ENCODE peak calls at places on chromosomes 1 and 21, in nine cellular contexts. One of them, this sample, is unnamed. For H3K4me1, the result is how much of the 10 kb centered on the place peaks cover.

GRCh38 chr1:66313446-66313845 is 220.5 kb upstream of the SGIP1 start:
- DNase-seq in A549: no peak
- DNase-seq in body of pancreas: no peak
- DNase-seq in IMR-90: no peak
- DNase-seq in heart left ventricle: no peak
- DNase-seq in sigmoid colon: no peak
- DNase-seq in stomach: no peak
- DNase-seq in HCT116: no peak
- DNase-seq in adrenal gland: no peak
- DNase-seq in this sample: no peak

GRCh38 chr1:241976264-241976663 is 18.7 kb downstream of the BECN2 start:
- DNase-seq in A549: no peak
- DNase-seq in body of pancreas: no peak
- DNase-seq in IMR-90: no peak
- DNase-seq in heart left ventricle: no peak
- DNase-seq in sigmoid colon: no peak
- DNase-seq in stomach: no peak
- DNase-seq in HCT116: no peak
- DNase-seq in adrenal gland: no peak
- DNase-seq in this sample: no peak

GRCh38 chr1:172654535-172654934 is 4.4 kb upstream of the FASLG start:
- DNase-seq in A549: peak
- DNase-seq in body of pancreas: no peak
- DNase-seq in IMR-90: peak
- DNase-seq in heart left ventricle: no peak
- DNase-seq in sigmoid colon: no peak
- DNase-seq in stomach: no peak
- DNase-seq in HCT116: no peak
- DNase-seq in adrenal gland: no peak
- DNase-seq in this sample: no peak

GRCh38 chr1:167158813-167159275 is 61.8 kb upstream of the POU2F1 start:
- DNase-seq in A549: no peak
- DNase-seq in body of pancreas: no peak
- DNase-seq in IMR-90: no peak
- DNase-seq in heart left ventricle: no peak
- DNase-seq in sigmoid colon: no peak
- DNase-seq in stomach: no peak
- DNase-seq in HCT116: no peak
- DNase-seq in adrenal gland: no peak
- DNase-seq in this sample: no peak

GRCh38 chr1:227917081-227917950 is 30.4 kb downstream of the WNT9A start:
- DNase-seq in A549: no peak
- DNase-seq in body of pancreas: no peak
- DNase-seq in IMR-90: no peak
- DNase-seq in heart left ventricle: no peak
- DNase-seq in sigmoid colon: no peak
- DNase-seq in stomach: no peak
- DNase-seq in HCT116: no peak
- DNase-seq in adrenal gland: no peak
- DNase-seq in this sample: no peak

GRCh38 chr1:230502306-230502705 is 76.2 kb upstream of the PGBD5 start:
- DNase-seq in A549: no peak
- DNase-seq in body of pancreas: no peak
- DNase-seq in IMR-90: no peak
- DNase-seq in heart left ventricle: no peak
- DNase-seq in sigmoid colon: no peak
- DNase-seq in stomach: no peak
- DNase-seq in HCT116: no peak
- DNase-seq in adrenal gland: no peak
- DNase-seq in this sample: no peak

GRCh38 chr1:24900985-24901781 is 28.9 kb downstream of the RUNX3 start:
- DNase-seq in A549: no peak
- DNase-seq in body of pancreas: no peak
- DNase-seq in IMR-90: no peak
- DNase-seq in heart left ventricle: no peak
- DNase-seq in sigmoid colon: no peak
- DNase-seq in stomach: peak
- DNase-seq in HCT116: no peak
- DNase-seq in adrenal gland: no peak
- DNase-seq in this sample: no peak

GRCh38 chr1:35568975-35569395 is 4.1 kb upstream of the TFAP2E start:
- DNase-seq in A549: peak
- DNase-seq in body of pancreas: peak
- DNase-seq in IMR-90: peak
- DNase-seq in heart left ventricle: peak
- DNase-seq in sigmoid colon: peak
- DNase-seq in stomach: peak
- DNase-seq in HCT116: peak
- DNase-seq in adrenal gland: peak
- DNase-seq in this sample: no peak

GRCh38 chr21:41783476-41784150 is 16.8 kb upstream of the RIPK4 start:
- DNase-seq in A549: peak
- DNase-seq in body of pancreas: peak
- DNase-seq in IMR-90: no peak
- DNase-seq in heart left ventricle: no peak
- DNase-seq in sigmoid colon: no peak
- DNase-seq in stomach: peak
- DNase-seq in HCT116: peak
- DNase-seq in adrenal gland: no peak
- DNase-seq in this sample: no peak

GRCh38 chr1:205812271-205812877 is 624 bp downstream of the SLC41A1 start:
- DNase-seq in A549: no peak
- DNase-seq in body of pancreas: no peak
- DNase-seq in IMR-90: peak
- DNase-seq in heart left ventricle: no peak
- DNase-seq in sigmoid colon: peak
- DNase-seq in stomach: no peak
- DNase-seq in HCT116: no peak
- DNase-seq in adrenal gland: peak
- DNase-seq in this sample: peak

GRCh38 chr1:17731460-17731859 is 23.7 kb upstream of the ACTL8 start:
- DNase-seq in A549: no peak
- DNase-seq in body of pancreas: no peak
- DNase-seq in IMR-90: peak
- DNase-seq in heart left ventricle: no peak
- DNase-seq in sigmoid colon: no peak
- DNase-seq in stomach: no peak
- DNase-seq in HCT116: no peak
- DNase-seq in adrenal gland: no peak
- DNase-seq in this sample: no peak

GRCh38 chr1:51840743-51841461 is 37.6 kb downstream of the NRDC start:
- DNase-seq in A549: no peak
- DNase-seq in body of pancreas: no peak
- DNase-seq in IMR-90: no peak
- DNase-seq in heart left ventricle: no peak
- DNase-seq in sigmoid colon: no peak
- DNase-seq in stomach: no peak
- DNase-seq in HCT116: no peak
- DNase-seq in adrenal gland: no peak
- DNase-seq in this sample: no peak

GRCh38 chr1:186950547-186950946 is 121.8 kb downstream of the PLA2G4A start:
- DNase-seq in A549: peak
- DNase-seq in body of pancreas: no peak
- DNase-seq in IMR-90: peak
- DNase-seq in heart left ventricle: no peak
- DNase-seq in sigmoid colon: no peak
- DNase-seq in stomach: no peak
- DNase-seq in HCT116: peak
- DNase-seq in adrenal gland: no peak
- DNase-seq in this sample: no peak

GRCh38 chr1:146051452-146051852 is 29.9 kb upstream of the HJV start:
- DNase-seq in A549: no peak
- DNase-seq in body of pancreas: no peak
- DNase-seq in IMR-90: no peak
- DNase-seq in heart left ventricle: no peak
- DNase-seq in sigmoid colon: peak
- DNase-seq in stomach: no peak
- DNase-seq in HCT116: no peak
- DNase-seq in adrenal gland: no peak
- DNase-seq in this sample: no peak

GRCh38 chr1:212608956-212609700 is 567 bp downstream of the ATF3 start:
- DNase-seq in A549: no peak
- DNase-seq in body of pancreas: peak
- DNase-seq in IMR-90: no peak
- DNase-seq in heart left ventricle: peak
- DNase-seq in sigmoid colon: peak
- DNase-seq in stomach: peak
- DNase-seq in HCT116: no peak
- DNase-seq in adrenal gland: peak
- DNase-seq in this sample: peak

DNA sequence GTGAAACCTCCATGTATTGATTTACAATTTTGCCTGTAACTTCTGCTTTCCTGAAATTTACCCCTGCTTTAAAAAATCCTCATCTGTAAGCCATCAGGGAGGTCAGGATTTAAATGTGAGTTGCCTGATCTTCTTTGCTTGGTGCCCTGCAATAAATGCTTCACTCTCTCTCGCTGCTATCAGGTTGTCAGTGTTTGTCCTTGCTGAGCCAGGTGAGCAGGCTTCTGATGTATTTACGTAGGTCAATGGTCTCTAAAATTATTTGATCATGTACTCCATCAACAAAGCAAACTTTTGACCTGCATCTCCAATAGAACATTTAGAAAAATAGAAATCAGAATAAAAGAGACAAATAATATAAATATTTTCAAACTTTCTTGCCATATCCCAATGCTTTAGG is 453.4 kb downstream of the DPYD start:
- DNase-seq in A549: no peak
- DNase-seq in body of pancreas: no peak
- DNase-seq in IMR-90: no peak
- DNase-seq in heart left ventricle: no peak
- DNase-seq in sigmoid colon: no peak
- DNase-seq in stomach: no peak
- DNase-seq in HCT116: no peak
- DNase-seq in adrenal gland: no peak
- DNase-seq in this sample: no peak
- H3K4me1 ChIP-seq in A549: under half
- H3K4me1 ChIP-seq in body of pancreas: under half
- H3K4me1 ChIP-seq in IMR-90: under half
- H3K4me1 ChIP-seq in heart left ventricle: under half
- H3K4me1 ChIP-seq in sigmoid colon: under half
- H3K4me1 ChIP-seq in stomach: under half
- H3K4me1 ChIP-seq in HCT116: under half
- H3K4me1 ChIP-seq in adrenal gland: under half
- H3K4me1 ChIP-seq in this sample: under half

GRCh38 chr1:9241891-9242290 is 7.3 kb downstream of the H6PD start:
- DNase-seq in A549: no peak
- DNase-seq in body of pancreas: no peak
- DNase-seq in IMR-90: no peak
- DNase-seq in heart left ventricle: no peak
- DNase-seq in sigmoid colon: no peak
- DNase-seq in stomach: peak
- DNase-seq in HCT116: no peak
- DNase-seq in adrenal gland: no peak
- DNase-seq in this sample: peak

GRCh38 chr1:9240914-9241820 is 6.6 kb downstream of the H6PD start:
- DNase-seq in A549: no peak
- DNase-seq in body of pancreas: no peak
- DNase-seq in IMR-90: no peak
- DNase-seq in heart left ventricle: no peak
- DNase-seq in sigmoid colon: no peak
- DNase-seq in stomach: no peak
- DNase-seq in HCT116: no peak
- DNase-seq in adrenal gland: no peak
- DNase-seq in this sample: peak

GRCh38 chr1:9238550-9238949 is 4.0 kb downstream of the H6PD start:
- DNase-seq in A549: no peak
- DNase-seq in body of pancreas: peak
- DNase-seq in IMR-90: peak
- DNase-seq in heart left ventricle: no peak
- DNase-seq in sigmoid colon: no peak
- DNase-seq in stomach: no peak
- DNase-seq in HCT116: no peak
- DNase-seq in adrenal gland: no peak
- DNase-seq in this sample: no peak

GRCh38 chr1:9238134-9238533 is 3.6 kb downstream of the H6PD start:
- DNase-seq in A549: no peak
- DNase-seq in body of pancreas: peak
- DNase-seq in IMR-90: no peak
- DNase-seq in heart left ventricle: peak
- DNase-seq in sigmoid colon: no peak
- DNase-seq in stomach: peak
- DNase-seq in HCT116: no peak
- DNase-seq in adrenal gland: no peak
- DNase-seq in this sample: no peak

GRCh38 chr1:9239622-9240401 is 5.2 kb downstream of the H6PD start:
- DNase-seq in A549: no peak
- DNase-seq in body of pancreas: peak
- DNase-seq in IMR-90: peak
- DNase-seq in heart left ventricle: peak
- DNase-seq in sigmoid colon: peak
- DNase-seq in stomach: peak
- DNase-seq in HCT116: no peak
- DNase-seq in adrenal gland: peak
- DNase-seq in this sample: peak
- TF ChIP-seq POLR2A in A549: no peak
- TF ChIP-seq POLR2A in body of pancreas: no peak
- TF ChIP-seq POLR2A in IMR-90: no peak
- TF ChIP-seq POLR2A in heart left ventricle: no peak
- TF ChIP-seq POLR2A in sigmoid colon: no peak
- TF ChIP-seq POLR2A in stomach: no peak
- TF ChIP-seq POLR2A in HCT116: no peak
- TF ChIP-seq POLR2A in adrenal gland: peak
- TF ChIP-seq POLR2A in this sample: peak

GRCh38 chr1:3775498-3776230 is 3.1 kb downstream of the SMIM1 start:
- DNase-seq in A549: peak
- DNase-seq in body of pancreas: peak
- DNase-seq in IMR-90: peak
- DNase-seq in heart left ventricle: peak
- DNase-seq in sigmoid colon: no peak
- DNase-seq in stomach: peak
- DNase-seq in HCT116: peak
- DNase-seq in adrenal gland: peak
- DNase-seq in this sample: peak
- TF ChIP-seq CTCF in A549: peak
- TF ChIP-seq CTCF in body of pancreas: peak
- TF ChIP-seq CTCF in IMR-90: peak
- TF ChIP-seq CTCF in heart left ventricle: no peak
- TF ChIP-seq CTCF in sigmoid colon: no peak
- TF ChIP-seq CTCF in stomach: no peak
- TF ChIP-seq CTCF in HCT116: peak
- TF ChIP-seq CTCF in adrenal gland: peak
- TF ChIP-seq CTCF in this sample: no peak

DNA sequence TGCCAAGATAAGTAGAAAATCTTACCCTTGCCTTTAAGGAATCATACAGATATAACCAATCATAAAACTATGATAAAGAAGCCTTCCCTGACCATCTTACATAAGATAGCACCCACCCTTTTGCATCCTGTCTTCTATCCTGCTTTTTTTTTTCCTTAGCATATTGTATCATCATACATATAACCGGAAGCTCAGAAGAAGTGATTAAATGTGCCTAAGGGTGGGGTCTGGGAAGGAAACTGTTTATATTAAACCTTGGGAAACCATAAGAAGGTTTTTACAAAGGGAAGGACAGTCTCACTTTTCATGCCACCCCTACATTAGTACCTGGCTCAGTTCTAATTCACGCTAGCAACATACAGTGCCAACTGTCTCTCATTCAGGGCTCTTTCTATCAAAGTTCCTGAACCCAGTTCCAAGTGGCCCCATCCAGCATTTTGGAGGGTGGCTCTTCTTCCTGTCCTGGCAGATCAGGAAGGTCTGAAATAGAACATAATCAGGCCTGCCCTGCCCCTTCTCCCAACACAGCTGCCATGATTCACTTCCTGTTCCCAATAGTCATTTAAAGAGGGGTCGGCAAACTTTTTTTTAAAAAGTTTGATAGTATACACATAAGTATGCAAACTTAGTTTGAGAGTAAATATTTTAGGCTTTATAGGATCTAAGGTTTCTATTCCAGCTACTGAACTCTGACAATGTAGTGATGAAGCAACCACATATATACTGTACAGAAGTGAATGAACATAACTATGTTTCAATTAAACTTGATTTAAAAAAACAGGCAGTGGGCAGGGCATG is 66.6 kb downstream of the LUZP1 start:
- DNase-seq in A549: no peak
- DNase-seq in body of pancreas: no peak
- DNase-seq in IMR-90: peak
- DNase-seq in heart left ventricle: peak
- DNase-seq in sigmoid colon: no peak
- DNase-seq in stomach: no peak
- DNase-seq in HCT116: no peak
- DNase-seq in adrenal gland: no peak
- DNase-seq in this sample: no peak
- H3K4me1 ChIP-seq in A549: half or more
- H3K4me1 ChIP-seq in body of pancreas: under half
- H3K4me1 ChIP-seq in IMR-90: under half
- H3K4me1 ChIP-seq in heart left ventricle: under half
- H3K4me1 ChIP-seq in sigmoid colon: under half
- H3K4me1 ChIP-seq in stomach: half or more
- H3K4me1 ChIP-seq in HCT116: half or more
- H3K4me1 ChIP-seq in adrenal gland: under half
- H3K4me1 ChIP-seq in this sample: under half